ENCODE peak calls at places on chromosome 2, in eight cellular contexts. A is HCT116; R is OCI-LY7; O is CD8-positive, alpha-beta T cell; S is lower lobe of right lung; L is bronchial epithelial cell; H is CD4-positive, alpha-beta memory T cell; K is heart left ventricle. G is an unnamed sample. For H3K36me3, the result is how much of the 10 kb centered on the place peaks cover.

GRCh38 chr2:147382322-147382948 is 462.4 kb upstream of the ACVR2A start:
- DNase-seq in H (no peak), S (no peak), L (peak), O (no peak), K (no peak), R (no peak), A (no peak), G (no peak)

GRCh38 chr2:25829377-25829704 is 48.9 kb downstream of the ASXL2 start:
- DNase-seq in K (no peak), R (no peak), L (no peak), S (no peak), H (no peak), O (no peak), A (no peak), G (no peak)

GRCh38 chr2:178681081-178681480 is 126.1 kb downstream of the TTN start:
- DNase-seq in K (no peak), R (no peak), A (no peak), O (no peak), L (no peak), S (no peak), H (no peak), G (no peak)

GRCh38 chr2:170566138-170566537 is 149.0 kb upstream of the SP5 start:
- DNase-seq in O (no peak), L (no peak), R (no peak), H (no peak), A (no peak), K (no peak), S (no peak), G (no peak)

GRCh38 chr2:196925768-196926561 is 542 bp downstream of the PGAP1 start:
- DNase-seq in L (peak), K (peak), S (peak), O (peak), H (peak), A (no peak), R (peak), G (peak)

GRCh38 chr2:217974389-217975005 is 28.3 kb downstream of the TNS1 start:
- DNase-seq in A (no peak), S (no peak), H (no peak), L (no peak), R (no peak), O (no peak), K (no peak), G (no peak)

GRCh38 chr2:27723372-27724144 is 48.0 kb upstream of the MRPL33 start:
- DNase-seq in A (peak), O (peak), S (peak), R (peak), K (peak), L (peak), H (no peak), G (no peak)

GRCh38 chr2:41869542-41870256 is 178.1 kb upstream of the PKDCC start:
- DNase-seq in S (peak), K (peak), O (peak), R (peak), L (peak), A (peak), H (peak), G (peak)

GRCh38 chr2:128317186-128317897 is 1.3 kb downstream of the HS6ST1 start:
- DNase-seq in L (no peak), K (peak), S (peak), A (no peak), H (no peak), O (peak), R (peak), G (peak)

GRCh38 chr2:101032100-101032776 is 30.1 kb downstream of the RPL31 start:
- DNase-seq in R (no peak), S (no peak), K (no peak), O (no peak), A (no peak), H (no peak), L (no peak), G (no peak)

GRCh38 chr2:134676960-134677359 is 41.8 kb downstream of the TMEM163 start:
- DNase-seq in R (no peak), L (no peak), O (peak), H (no peak), A (no peak), S (no peak), K (no peak), G (no peak)

GRCh38 chr2:204576580-204576979 is 31.3 kb downstream of the PARD3B start:
- DNase-seq in K (no peak), R (no peak), O (no peak), H (no peak), L (no peak), A (no peak), S (no peak), G (no peak)

GRCh38 chr2:240995041-240995960 is 3.1 kb upstream of the SNED1 start:
- DNase-seq in H (no peak), A (no peak), L (no peak), S (peak), R (no peak), O (no peak), K (peak), G (peak)

GRCh38 chr2:134367915-134368911 is 114.3 kb downstream of the MGAT5 start:
- DNase-seq in O (no peak), L (no peak), R (peak), H (no peak), A (no peak), S (no peak), K (no peak), G (no peak)

GRCh38 chr2:218298314-218298875 is 6.1 kb upstream of the TMBIM1 start:
- DNase-seq in R (no peak), A (no peak), O (no peak), K (no peak), H (no peak), L (no peak), S (no peak), G (no peak)

GRCh38 chr2:100571668-100572067 is 8.9 kb downstream of the PDCL3 start:
- DNase-seq in K (no peak), S (no peak), A (no peak), H (no peak), R (no peak), O (no peak), L (no peak), G (peak)

GRCh38 chr2:171652411-171652775 is 34.9 kb upstream of the DYNC1I2 start:
- DNase-seq in O (no peak), H (no peak), K (no peak), L (peak), A (no peak), R (no peak), S (no peak), G (no peak)

GRCh38 chr2:25576596-25576995 is 96.8 kb downstream of the DTNB start:
- DNase-seq in R (no peak), L (no peak), A (no peak), O (no peak), K (no peak), S (no peak), H (no peak), G (no peak)

GRCh38 chr2:205702576-205702975 is 20.3 kb downstream of the NRP2 start:
- DNase-seq in A (no peak), H (no peak), S (no peak), R (no peak), K (no peak), O (no peak), L (peak), G (no peak)

GRCh38 chr2:238202326-238203103 is 980 bp downstream of the ILKAP start:
- DNase-seq in R (peak), K (no peak), H (peak), O (peak), A (no peak), L (peak), S (no peak), G (no peak)

GRCh38 chr2:239211391-239212094 is 189.3 kb downstream of the HDAC4 start:
- DNase-seq in A (no peak), L (no peak), S (no peak), H (no peak), R (no peak), K (no peak), O (no peak), G (no peak)

GRCh38 chr2:38375711-38376345 is 1.2 kb downstream of the ATL2 start:
- DNase-seq in H (no peak), K (peak), O (peak), R (no peak), L (peak), A (no peak), S (peak), G (no peak)

GRCh38 chr2:80068068-80068467 is 236.5 kb downstream of the LRRTM1 start:
- DNase-seq in O (no peak), S (peak), H (no peak), A (no peak), K (no peak), R (no peak), L (no peak), G (no peak)

GRCh38 chr2:63058149-63058741 is 7.6 kb downstream of the OTX1 start:
- DNase-seq in S (no peak), H (no peak), A (no peak), L (no peak), K (no peak), R (no peak), O (no peak), G (no peak)

GRCh38 chr2:101540518-101540917 is 65.6 kb upstream of the RFX8 start:
- DNase-seq in H (no peak), A (no peak), S (no peak), R (no peak), K (no peak), L (peak), O (no peak), G (no peak)

DNA sequence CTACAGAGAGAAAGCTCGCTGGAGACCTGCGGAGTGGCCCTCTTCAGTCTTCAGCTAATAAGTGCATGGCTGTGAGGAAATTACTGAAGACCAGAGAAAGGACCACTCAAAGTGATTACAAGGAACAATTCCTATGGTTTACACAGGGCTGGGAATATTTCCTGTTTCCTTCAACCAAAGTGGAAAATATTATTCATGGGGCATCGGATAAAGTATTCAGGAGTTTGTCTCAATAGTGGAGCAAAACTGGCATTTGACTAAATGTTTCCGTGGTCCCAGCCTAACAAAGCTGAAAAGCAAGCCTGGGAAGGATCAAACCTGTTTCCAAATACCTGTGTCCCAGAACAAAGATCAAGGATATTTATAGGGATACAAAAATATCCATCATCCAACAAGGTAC is 32.0 kb upstream of the CNGA3 start:
- DNase-seq in R (no peak), O (no peak), H (no peak), A (no peak), K (no peak), L (no peak), S (no peak), G (no peak)
- H3K36me3 ChIP-seq in R (under half), O (under half), H (under half), A (under half), K (under half), L (under half), S (under half), G (under half)

GRCh38 chr2:9484533-9484932 is 10.2 kb downstream of the IAH1 start:
- DNase-seq in S (no peak), R (no peak), H (no peak), O (no peak), L (no peak), K (no peak), A (no peak), G (no peak)
- H3K36me3 ChIP-seq in S (half or more), R (half or more), H (half or more), O (half or more), L (under half), K (under half), A (half or more), G (half or more)

DNA sequence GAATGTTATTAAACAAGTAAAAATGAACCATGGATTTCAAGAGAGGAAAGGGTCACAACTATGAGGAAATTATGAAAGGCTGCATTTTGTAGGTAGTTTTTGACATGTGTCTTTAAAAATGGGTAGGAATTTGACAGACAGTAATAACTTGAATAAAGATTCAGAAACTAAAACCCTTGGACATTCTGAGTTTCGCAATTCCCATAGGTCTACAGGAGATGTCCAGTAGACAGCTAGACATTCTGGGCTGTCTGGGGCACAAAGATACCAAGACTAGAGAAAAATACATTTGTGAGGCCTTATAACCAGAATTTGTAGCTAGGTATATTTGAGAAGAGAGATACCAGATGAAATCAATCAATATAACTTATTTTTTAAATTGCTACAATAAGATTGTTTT is 42.3 kb downstream of the DNAJC10 start:
- DNase-seq in H (no peak), K (no peak), L (no peak), R (no peak), S (no peak), A (no peak), O (no peak), G (no peak)
- H3K36me3 ChIP-seq in H (half or more), K (under half), L (under half), R (half or more), S (half or more), A (under half), O (under half), G (under half)

DNA sequence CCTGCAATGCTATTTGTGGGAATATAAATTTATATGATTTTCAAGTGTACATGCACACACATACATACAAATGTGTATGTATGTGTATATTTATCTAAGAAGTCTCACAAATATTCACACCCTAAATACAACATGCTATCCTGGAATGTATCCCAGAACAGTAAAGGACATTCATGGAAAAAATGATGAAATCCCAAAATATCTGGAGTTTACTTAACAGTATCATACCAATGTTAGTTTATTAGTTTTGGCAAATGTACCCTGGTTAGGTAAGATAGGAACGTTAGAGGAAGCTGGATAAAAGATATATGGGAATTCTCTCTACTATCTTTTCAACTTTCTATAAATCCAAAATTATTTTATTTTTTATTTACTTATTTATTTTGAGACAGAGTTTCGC is 19.0 kb upstream of the ASPRV1 start:
- DNase-seq in O (no peak), K (no peak), A (no peak), R (no peak), H (no peak), S (no peak), L (no peak), G (no peak)
- H3K36me3 ChIP-seq in O (under half), K (under half), A (under half), R (under half), H (under half), S (under half), L (under half), G (under half)